ENCODE peak calls at places on chromosomes 16 and 17, in seven cellular contexts. One of them, this sample, is unnamed.

GRCh38 chr17:79991140-79991923 is 44.3 kb downstream of the TBC1D16 start:
- DNase-seq in MM.1S: peak; percentile 61
- DNase-seq in left cardiac atrium: peak; percentile 87
- DNase-seq in stimulated activated CD4-positive, alpha-beta T cell treated with anti-CD3 and anti-CD28 coated beads, Interleukin-15, amount 100 ng/mL, for 1 hour: peak; percentile 71
- DNase-seq in GM04504: peak; percentile 44
- DNase-seq in prostate gland: peak; percentile 89
- DNase-seq in stomach: peak; percentile 90
- DNase-seq in this sample: peak; percentile 87

GRCh38 chr16:27285676-27286196 is 17.2 kb upstream of the NSMCE1 start:
- DNase-seq in prostate gland: no peak
- DNase-seq in left cardiac atrium: peak; percentile 36
- DNase-seq in stimulated activated CD4-positive, alpha-beta T cell treated with anti-CD3 and anti-CD28 coated beads, Interleukin-15, amount 100 ng/mL, for 1 hour: no peak
- DNase-seq in MM.1S: no peak
- DNase-seq in GM04504: no peak
- DNase-seq in stomach: no peak
- DNase-seq in this sample: no peak

GRCh38 chr16:58655215-58655596 is 25.6 kb upstream of the CNOT1 start:
- DNase-seq in MM.1S: no peak
- DNase-seq in stomach: no peak
- DNase-seq in stimulated activated CD4-positive, alpha-beta T cell treated with anti-CD3 and anti-CD28 coated beads, Interleukin-15, amount 100 ng/mL, for 1 hour: no peak
- DNase-seq in left cardiac atrium: no peak
- DNase-seq in prostate gland: no peak
- DNase-seq in GM04504: no peak
- DNase-seq in this sample: no peak

GRCh38 chr17:30827082-30827481 is 2.6 kb upstream of the CRLF3 start:
- DNase-seq in stimulated activated CD4-positive, alpha-beta T cell treated with anti-CD3 and anti-CD28 coated beads, Interleukin-15, amount 100 ng/mL, for 1 hour: no peak
- DNase-seq in prostate gland: no peak
- DNase-seq in MM.1S: no peak
- DNase-seq in left cardiac atrium: no peak
- DNase-seq in stomach: no peak
- DNase-seq in GM04504: no peak
- DNase-seq in this sample: no peak

GRCh38 chr17:50877838-50878237 is 11.7 kb upstream of the TOB1 start:
- DNase-seq in stimulated activated CD4-positive, alpha-beta T cell treated with anti-CD3 and anti-CD28 coated beads, Interleukin-15, amount 100 ng/mL, for 1 hour: no peak
- DNase-seq in stomach: no peak
- DNase-seq in left cardiac atrium: no peak
- DNase-seq in GM04504: no peak
- DNase-seq in MM.1S: no peak
- DNase-seq in prostate gland: no peak
- DNase-seq in this sample: no peak

GRCh38 chr16:71536752-71537499 is 10.7 kb downstream of the CHST4 start:
- DNase-seq in prostate gland: no peak
- DNase-seq in stomach: no peak
- DNase-seq in GM04504: no peak
- DNase-seq in MM.1S: no peak
- DNase-seq in left cardiac atrium: no peak
- DNase-seq in stimulated activated CD4-positive, alpha-beta T cell treated with anti-CD3 and anti-CD28 coated beads, Interleukin-15, amount 100 ng/mL, for 1 hour: no peak
- DNase-seq in this sample: no peak

GRCh38 chr16:17287401-17287800 is 183.4 kb downstream of the XYLT1 start:
- DNase-seq in prostate gland: no peak
- DNase-seq in stomach: no peak
- DNase-seq in MM.1S: no peak
- DNase-seq in left cardiac atrium: no peak
- DNase-seq in GM04504: no peak
- DNase-seq in stimulated activated CD4-positive, alpha-beta T cell treated with anti-CD3 and anti-CD28 coated beads, Interleukin-15, amount 100 ng/mL, for 1 hour: no peak
- DNase-seq in this sample: no peak

GRCh38 chr17:79619196-79619595 is 8.3 kb upstream of the RBFOX3 start:
- DNase-seq in GM04504: no peak
- DNase-seq in prostate gland: no peak
- DNase-seq in left cardiac atrium: peak; percentile 1
- DNase-seq in stimulated activated CD4-positive, alpha-beta T cell treated with anti-CD3 and anti-CD28 coated beads, Interleukin-15, amount 100 ng/mL, for 1 hour: no peak
- DNase-seq in MM.1S: no peak
- DNase-seq in stomach: no peak
- DNase-seq in this sample: no peak

GRCh38 chr16:17901309-17901708 is 430.5 kb upstream of the XYLT1 start:
- DNase-seq in stimulated activated CD4-positive, alpha-beta T cell treated with anti-CD3 and anti-CD28 coated beads, Interleukin-15, amount 100 ng/mL, for 1 hour: no peak
- DNase-seq in stomach: no peak
- DNase-seq in MM.1S: no peak
- DNase-seq in prostate gland: no peak
- DNase-seq in GM04504: no peak
- DNase-seq in left cardiac atrium: no peak
- DNase-seq in this sample: no peak

GRCh38 chr17:77909236-77909635 is 49.3 kb upstream of the TNRC6C start:
- DNase-seq in prostate gland: peak; percentile 23
- DNase-seq in GM04504: no peak
- DNase-seq in MM.1S: no peak
- DNase-seq in stomach: no peak
- DNase-seq in stimulated activated CD4-positive, alpha-beta T cell treated with anti-CD3 and anti-CD28 coated beads, Interleukin-15, amount 100 ng/mL, for 1 hour: no peak
- DNase-seq in left cardiac atrium: peak; percentile 53
- DNase-seq in this sample: no peak

GRCh38 chr16:85137323-85138072 is 25.2 kb upstream of the CIBAR2 start:
- DNase-seq in MM.1S: no peak
- DNase-seq in prostate gland: peak; percentile 81
- DNase-seq in left cardiac atrium: peak; percentile 96
- DNase-seq in stomach: peak; percentile 93
- DNase-seq in GM04504: peak; percentile 92
- DNase-seq in stimulated activated CD4-positive, alpha-beta T cell treated with anti-CD3 and anti-CD28 coated beads, Interleukin-15, amount 100 ng/mL, for 1 hour: no peak
- DNase-seq in this sample: no peak

GRCh38 chr16:57131351-57131970 is 39.1 kb downstream of the CPNE2 start:
- DNase-seq in left cardiac atrium: no peak
- DNase-seq in GM04504: no peak
- DNase-seq in stimulated activated CD4-positive, alpha-beta T cell treated with anti-CD3 and anti-CD28 coated beads, Interleukin-15, amount 100 ng/mL, for 1 hour: no peak
- DNase-seq in stomach: no peak
- DNase-seq in prostate gland: no peak
- DNase-seq in MM.1S: no peak
- DNase-seq in this sample: no peak

GRCh38 chr16:66049865-66050264 is 316.6 kb upstream of the CDH5 start:
- DNase-seq in prostate gland: no peak
- DNase-seq in left cardiac atrium: no peak
- DNase-seq in GM04504: no peak
- DNase-seq in MM.1S: no peak
- DNase-seq in stomach: no peak
- DNase-seq in stimulated activated CD4-positive, alpha-beta T cell treated with anti-CD3 and anti-CD28 coated beads, Interleukin-15, amount 100 ng/mL, for 1 hour: no peak
- DNase-seq in this sample: no peak

GRCh38 chr16:28967156-28967555 is 7.4 kb upstream of the SPNS1 start:
- DNase-seq in prostate gland: no peak
- DNase-seq in MM.1S: no peak
- DNase-seq in stomach: no peak
- DNase-seq in stimulated activated CD4-positive, alpha-beta T cell treated with anti-CD3 and anti-CD28 coated beads, Interleukin-15, amount 100 ng/mL, for 1 hour: no peak
- DNase-seq in left cardiac atrium: no peak
- DNase-seq in GM04504: no peak
- DNase-seq in this sample: no peak

GRCh38 chr17:64074704-64075484 is 54.5 kb upstream of the ICAM2 start:
- DNase-seq in prostate gland: peak; percentile 52
- DNase-seq in stomach: peak; percentile 69
- DNase-seq in GM04504: no peak
- DNase-seq in left cardiac atrium: no peak
- DNase-seq in MM.1S: no peak
- DNase-seq in stimulated activated CD4-positive, alpha-beta T cell treated with anti-CD3 and anti-CD28 coated beads, Interleukin-15, amount 100 ng/mL, for 1 hour: no peak
- DNase-seq in this sample: no peak

GRCh38 chr16:2782583-2783351 is 4.6 kb downstream of the PRSS33 start:
- DNase-seq in MM.1S: no peak
- DNase-seq in prostate gland: no peak
- DNase-seq in left cardiac atrium: peak; percentile 15
- DNase-seq in stimulated activated CD4-positive, alpha-beta T cell treated with anti-CD3 and anti-CD28 coated beads, Interleukin-15, amount 100 ng/mL, for 1 hour: no peak
- DNase-seq in stomach: no peak
- DNase-seq in GM04504: no peak
- DNase-seq in this sample: no peak

GRCh38 chr17:41618341-41619161 is 5.8 kb downstream of the KRT17 start:
- DNase-seq in left cardiac atrium: no peak
- DNase-seq in MM.1S: no peak
- DNase-seq in stomach: no peak
- DNase-seq in GM04504: no peak
- DNase-seq in stimulated activated CD4-positive, alpha-beta T cell treated with anti-CD3 and anti-CD28 coated beads, Interleukin-15, amount 100 ng/mL, for 1 hour: no peak
- DNase-seq in prostate gland: no peak
- DNase-seq in this sample: no peak

GRCh38 chr16:4936181-4936990 is 562 bp downstream of the PPL start:
- DNase-seq in stimulated activated CD4-positive, alpha-beta T cell treated with anti-CD3 and anti-CD28 coated beads, Interleukin-15, amount 100 ng/mL, for 1 hour: no peak
- DNase-seq in stomach: peak; percentile 38
- DNase-seq in GM04504: no peak
- DNase-seq in prostate gland: peak; percentile 40
- DNase-seq in left cardiac atrium: no peak
- DNase-seq in MM.1S: no peak
- DNase-seq in this sample: peak; percentile 74

GRCh38 chr17:49707246-49707607 is 537 bp downstream of the SLC35B1 start:
- DNase-seq in prostate gland: no peak
- DNase-seq in stomach: no peak
- DNase-seq in stimulated activated CD4-positive, alpha-beta T cell treated with anti-CD3 and anti-CD28 coated beads, Interleukin-15, amount 100 ng/mL, for 1 hour: no peak
- DNase-seq in left cardiac atrium: no peak
- DNase-seq in MM.1S: peak; percentile 27
- DNase-seq in GM04504: no peak
- DNase-seq in this sample: no peak

GRCh38 chr16:84699147-84699711 is 571 bp upstream of the USP10 start:
- DNase-seq in MM.1S: no peak
- DNase-seq in prostate gland: no peak
- DNase-seq in stomach: no peak
- DNase-seq in left cardiac atrium: no peak
- DNase-seq in GM04504: no peak
- DNase-seq in stimulated activated CD4-positive, alpha-beta T cell treated with anti-CD3 and anti-CD28 coated beads, Interleukin-15, amount 100 ng/mL, for 1 hour: no peak
- DNase-seq in this sample: no peak

GRCh38 chr17:19756551-19756950 is 8.5 kb upstream of the ALDH3A1 start:
- DNase-seq in left cardiac atrium: peak; percentile 47
- DNase-seq in MM.1S: no peak
- DNase-seq in GM04504: no peak
- DNase-seq in stimulated activated CD4-positive, alpha-beta T cell treated with anti-CD3 and anti-CD28 coated beads, Interleukin-15, amount 100 ng/mL, for 1 hour: no peak
- DNase-seq in prostate gland: no peak
- DNase-seq in stomach: no peak
- DNase-seq in this sample: no peak

GRCh38 chr16:78175287-78175686 is 75.8 kb downstream of the WWOX start:
- DNase-seq in left cardiac atrium: no peak
- DNase-seq in stomach: no peak
- DNase-seq in GM04504: no peak
- DNase-seq in stimulated activated CD4-positive, alpha-beta T cell treated with anti-CD3 and anti-CD28 coated beads, Interleukin-15, amount 100 ng/mL, for 1 hour: no peak
- DNase-seq in MM.1S: no peak
- DNase-seq in prostate gland: no peak
- DNase-seq in this sample: no peak

GRCh38 chr16:23121024-23121423 is 28.2 kb downstream of the USP31 start:
- DNase-seq in prostate gland: peak; percentile 40
- DNase-seq in stimulated activated CD4-positive, alpha-beta T cell treated with anti-CD3 and anti-CD28 coated beads, Interleukin-15, amount 100 ng/mL, for 1 hour: no peak
- DNase-seq in left cardiac atrium: no peak
- DNase-seq in stomach: no peak
- DNase-seq in GM04504: no peak
- DNase-seq in MM.1S: no peak
- DNase-seq in this sample: no peak

GRCh38 chr16:52456368-52456767 is 90.6 kb downstream of the TOX3 start:
- DNase-seq in stomach: no peak
- DNase-seq in stimulated activated CD4-positive, alpha-beta T cell treated with anti-CD3 and anti-CD28 coated beads, Interleukin-15, amount 100 ng/mL, for 1 hour: no peak
- DNase-seq in GM04504: no peak
- DNase-seq in left cardiac atrium: no peak
- DNase-seq in MM.1S: no peak
- DNase-seq in prostate gland: no peak
- DNase-seq in this sample: no peak

This sample was measured in NCI-H1930.